ENCODE peak calls at places on chromosome 1, in four cellular contexts. One of them, this sample, is unnamed.

GRCh38 chr1:215188302-215188950 is 105.9 kb downstream of the KCNK2 start:
- DNase-seq in aorta: no peak
- DNase-seq in psoas muscle: no peak
- DNase-seq in left ventricle myocardium inferior: no peak
- DNase-seq in this sample: no peak

GRCh38 chr1:232018512-232019340 is 392.1 kb downstream of the DISC1 start:
- DNase-seq in left ventricle myocardium inferior: no peak
- DNase-seq in psoas muscle: no peak
- DNase-seq in aorta: no peak
- DNase-seq in this sample: no peak

GRCh38 chr1:33018112-33018511 is 18.6 kb downstream of the AK2 start:
- DNase-seq in left ventricle myocardium inferior: no peak
- DNase-seq in aorta: no peak
- DNase-seq in psoas muscle: no peak
- DNase-seq in this sample: no peak

GRCh38 chr1:18691648-18692047 is 61.0 kb downstream of the PAX7 start:
- DNase-seq in left ventricle myocardium inferior: no peak
- DNase-seq in psoas muscle: no peak
- DNase-seq in aorta: no peak
- DNase-seq in this sample: no peak

GRCh38 chr1:94115900-94116436 is 5.0 kb downstream of the ABCA4 start:
- DNase-seq in aorta: no peak
- DNase-seq in psoas muscle: no peak
- DNase-seq in left ventricle myocardium inferior: no peak
- DNase-seq in this sample: no peak

GRCh38 chr1:118154220-118154619 is 30.8 kb downstream of the SPAG17 start:
- DNase-seq in psoas muscle: no peak
- DNase-seq in left ventricle myocardium inferior: no peak
- DNase-seq in aorta: no peak
- DNase-seq in this sample: no peak

GRCh38 chr1:198575715-198576641 is 35.5 kb upstream of the ATP6V1G3 start:
- DNase-seq in left ventricle myocardium inferior: no peak
- DNase-seq in aorta: no peak
- DNase-seq in psoas muscle: no peak
- DNase-seq in this sample: no peak

GRCh38 chr1:2554621-2555387 is 1.4 kb upstream of the TNFRSF14 start:
- DNase-seq in psoas muscle: no peak
- DNase-seq in aorta: no peak
- DNase-seq in left ventricle myocardium inferior: no peak
- DNase-seq in this sample: no peak

GRCh38 chr1:51877434-51878306 is 857 bp downstream of the NRDC start:
- DNase-seq in left ventricle myocardium inferior: no peak
- DNase-seq in aorta: no peak
- DNase-seq in psoas muscle: no peak
- DNase-seq in this sample: peak; percentile 14

GRCh38 chr1:80799457-80799856 is 1001.3 kb upstream of the ADGRL2 start:
- DNase-seq in psoas muscle: no peak
- DNase-seq in aorta: no peak
- DNase-seq in left ventricle myocardium inferior: no peak
- DNase-seq in this sample: no peak

GRCh38 chr1:207821464-207822045 is 69.7 kb downstream of the CD46 start:
- DNase-seq in psoas muscle: peak; percentile 79
- DNase-seq in left ventricle myocardium inferior: no peak
- DNase-seq in aorta: no peak
- DNase-seq in this sample: no peak

GRCh38 chr1:14713077-14713476 is 114.6 kb downstream of the KAZN start:
- DNase-seq in psoas muscle: no peak
- DNase-seq in left ventricle myocardium inferior: no peak
- DNase-seq in aorta: no peak
- DNase-seq in this sample: no peak

GRCh38 chr1:211579434-211580302 is 707 bp upstream of the SLC30A1 start:
- DNase-seq in left ventricle myocardium inferior: peak; percentile 85
- DNase-seq in psoas muscle: no peak
- DNase-seq in aorta: peak; percentile 92
- DNase-seq in this sample: peak; percentile 75

GRCh38 chr1:115409853-115410150 is 71.8 kb upstream of the NGF start:
- DNase-seq in left ventricle myocardium inferior: no peak
- DNase-seq in psoas muscle: no peak
- DNase-seq in aorta: no peak
- DNase-seq in this sample: no peak

GRCh38 chr1:158049867-158050266 is 56.4 kb downstream of the KIRREL1 start:
- DNase-seq in psoas muscle: no peak
- DNase-seq in left ventricle myocardium inferior: no peak
- DNase-seq in aorta: no peak
- DNase-seq in this sample: no peak

GRCh38 chr1:216032284-216032683 is 391.0 kb downstream of the USH2A start:
- DNase-seq in left ventricle myocardium inferior: no peak
- DNase-seq in aorta: no peak
- DNase-seq in psoas muscle: no peak
- DNase-seq in this sample: no peak

GRCh38 chr1:89850844-89851410 is 30.1 kb downstream of the LRRC8D start:
- DNase-seq in left ventricle myocardium inferior: no peak
- DNase-seq in aorta: no peak
- DNase-seq in psoas muscle: no peak
- DNase-seq in this sample: no peak

GRCh38 chr1:2555634-2556276 is 416 bp upstream of the TNFRSF14 start:
- DNase-seq in psoas muscle: peak; percentile 87
- DNase-seq in aorta: peak; percentile 91
- DNase-seq in left ventricle myocardium inferior: peak; percentile 81
- DNase-seq in this sample: peak; percentile 65

GRCh38 chr1:43531453-43531905 is 796 bp downstream of the PTPRF start:
- DNase-seq in aorta: peak; percentile 84
- DNase-seq in left ventricle myocardium inferior: no peak
- DNase-seq in psoas muscle: no peak
- DNase-seq in this sample: peak; percentile 62

GRCh38 chr1:18902523-18903312 is at the start of gene ALDH4A1:
- DNase-seq in psoas muscle: peak; percentile 99
- DNase-seq in left ventricle myocardium inferior: peak; percentile 98
- DNase-seq in aorta: peak; percentile 98
- DNase-seq in this sample: peak; percentile 99

GRCh38 chr1:24009406-24009805 is 29.3 kb upstream of the SRSF10 start:
- DNase-seq in psoas muscle: no peak
- DNase-seq in aorta: no peak
- DNase-seq in left ventricle myocardium inferior: no peak
- DNase-seq in this sample: no peak

GRCh38 chr1:214476229-214476957 is 75.0 kb downstream of the PTPN14 start:
- DNase-seq in left ventricle myocardium inferior: no peak
- DNase-seq in psoas muscle: no peak
- DNase-seq in aorta: no peak
- DNase-seq in this sample: peak; percentile 30

GRCh38 chr1:154784924-154785531 is 85.1 kb downstream of the KCNN3 start:
- DNase-seq in aorta: peak; percentile 56
- DNase-seq in left ventricle myocardium inferior: no peak
- DNase-seq in psoas muscle: peak; percentile 44
- DNase-seq in this sample: no peak

GRCh38 chr1:90607736-90608135 is 109.4 kb downstream of the BARHL2 start:
- DNase-seq in left ventricle myocardium inferior: no peak
- DNase-seq in psoas muscle: no peak
- DNase-seq in aorta: no peak
- DNase-seq in this sample: no peak

GRCh38 chr1:2966940-2967725 is 54.1 kb upstream of the ACTRT2 start:
- DNase-seq in psoas muscle: peak; percentile 38
- DNase-seq in left ventricle myocardium inferior: peak; percentile 5
- DNase-seq in aorta: peak; percentile 75
- DNase-seq in this sample: no peak

GRCh38 chr1:1471389-1472045 is at the start of gene ATAD3B:
- DNase-seq in psoas muscle: peak; percentile 97
- DNase-seq in left ventricle myocardium inferior: peak; percentile 96
- DNase-seq in aorta: peak; percentile 95
- DNase-seq in this sample: peak; percentile 92

GRCh38 chr1:1470626-1471388 is 758 bp upstream of the ATAD3B start:
- DNase-seq in aorta: no peak
- DNase-seq in psoas muscle: no peak
- DNase-seq in left ventricle myocardium inferior: no peak
- DNase-seq in this sample: no peak
- H3K4me3 ChIP-seq in aorta: peak overlapping the region; percentile 27
- H3K4me3 ChIP-seq in psoas muscle: peak overlapping the region; percentile 74
- H3K4me3 ChIP-seq in left ventricle myocardium inferior: peak overlapping the region; percentile 75
- H3K4me3 ChIP-seq in this sample: peak overlapping the region; percentile 76

GRCh38 chr1:45359882-45360513 is 19.8 kb upstream of the MUTYH start:
- DNase-seq in aorta: no peak
- DNase-seq in left ventricle myocardium inferior: peak; percentile 48
- DNase-seq in psoas muscle: peak; percentile 76
- DNase-seq in this sample: peak; percentile 75
- H3K27ac ChIP-seq in aorta: peak overlapping the region; percentile 30
- H3K27ac ChIP-seq in left ventricle myocardium inferior: peak overlapping the region; percentile 76
- H3K27ac ChIP-seq in psoas muscle: peak overlapping the region; percentile 77
- H3K27ac ChIP-seq in this sample: peak overlapping the region; percentile 80

DNA sequence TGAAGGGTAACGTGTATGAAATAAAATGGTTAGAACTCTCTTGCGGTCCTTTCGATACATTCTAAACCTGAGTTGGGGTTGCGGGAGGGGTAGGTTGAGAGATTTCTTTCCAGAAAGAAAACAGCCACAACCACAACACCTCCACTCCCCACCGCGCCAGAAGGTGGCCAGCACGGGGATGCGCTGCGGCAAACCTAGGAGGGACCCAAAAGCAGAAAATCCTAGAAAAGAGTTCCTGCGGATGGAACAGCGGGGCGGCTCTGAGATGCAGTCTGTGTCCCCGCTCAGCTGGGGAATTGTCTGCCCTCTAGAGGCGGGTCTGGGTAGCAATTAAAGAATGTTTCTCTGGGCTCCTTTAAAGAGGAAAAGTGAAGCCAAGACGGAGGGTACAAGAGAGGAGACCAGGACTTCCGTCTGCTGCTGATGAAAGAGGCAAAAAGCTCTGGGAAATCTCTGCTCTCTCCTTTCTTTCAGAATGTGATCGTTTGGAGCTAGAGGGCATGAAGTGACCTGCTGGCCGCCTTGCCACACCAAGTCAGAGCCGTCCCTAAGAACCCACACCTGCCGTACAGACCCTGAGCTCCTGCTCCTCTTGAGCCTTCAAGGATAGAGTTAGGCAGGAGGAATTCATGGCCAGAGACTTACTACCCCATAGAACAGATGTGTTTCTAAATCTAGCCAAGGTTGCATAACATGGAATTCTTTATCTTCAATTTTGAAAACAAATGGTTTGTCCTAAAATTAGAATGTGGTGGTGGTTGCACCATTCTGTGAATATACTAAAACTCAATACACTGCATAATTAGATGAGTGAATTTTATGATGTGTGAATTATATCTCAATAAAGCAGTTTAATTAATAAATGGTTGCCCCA is 46.5 kb upstream of the COA6 start:
- DNase-seq in aorta: no peak
- DNase-seq in psoas muscle: no peak
- DNase-seq in left ventricle myocardium inferior: peak; percentile 23
- DNase-seq in this sample: peak; percentile 46
- H3K4me3 ChIP-seq in aorta: peak overlapping the region; percentile 36
- H3K4me3 ChIP-seq in psoas muscle: peak overlapping the region; percentile 35
- H3K4me3 ChIP-seq in left ventricle myocardium inferior: peak overlapping the region; percentile 60
- H3K4me3 ChIP-seq in this sample: peak overlapping the region; percentile 19

GRCh38 chr1:91827094-91828006 is 58.6 kb downstream of the TGFBR3 start:
- DNase-seq in aorta: no peak
- DNase-seq in left ventricle myocardium inferior: peak; percentile 73
- DNase-seq in psoas muscle: no peak
- DNase-seq in this sample: peak; percentile 67
- H3K27ac ChIP-seq in aorta: no peak overlapping the region
- H3K27ac ChIP-seq in left ventricle myocardium inferior: peak overlapping the region; percentile 89
- H3K27ac ChIP-seq in psoas muscle: no peak overlapping the region
- H3K27ac ChIP-seq in this sample: no peak overlapping the region

GRCh38 chr1:17316704-17317103 is 8.7 kb downstream of the PADI4 start:
- DNase-seq in aorta: no peak
- DNase-seq in psoas muscle: no peak
- DNase-seq in left ventricle myocardium inferior: no peak
- DNase-seq in this sample: no peak

GRCh38 chr1:17315542-17316130 is 7.6 kb downstream of the PADI4 start:
- DNase-seq in left ventricle myocardium inferior: no peak
- DNase-seq in aorta: no peak
- DNase-seq in psoas muscle: no peak
- DNase-seq in this sample: no peak

GRCh38 chr1:17318262-17318661 is 10.3 kb downstream of the PADI4 start:
- DNase-seq in left ventricle myocardium inferior: no peak
- DNase-seq in aorta: no peak
- DNase-seq in psoas muscle: no peak
- DNase-seq in this sample: no peak

GRCh38 chr1:17314491-17314971 is 6.5 kb downstream of the PADI4 start:
- DNase-seq in psoas muscle: no peak
- DNase-seq in aorta: no peak
- DNase-seq in left ventricle myocardium inferior: no peak
- DNase-seq in this sample: no peak

DNA sequence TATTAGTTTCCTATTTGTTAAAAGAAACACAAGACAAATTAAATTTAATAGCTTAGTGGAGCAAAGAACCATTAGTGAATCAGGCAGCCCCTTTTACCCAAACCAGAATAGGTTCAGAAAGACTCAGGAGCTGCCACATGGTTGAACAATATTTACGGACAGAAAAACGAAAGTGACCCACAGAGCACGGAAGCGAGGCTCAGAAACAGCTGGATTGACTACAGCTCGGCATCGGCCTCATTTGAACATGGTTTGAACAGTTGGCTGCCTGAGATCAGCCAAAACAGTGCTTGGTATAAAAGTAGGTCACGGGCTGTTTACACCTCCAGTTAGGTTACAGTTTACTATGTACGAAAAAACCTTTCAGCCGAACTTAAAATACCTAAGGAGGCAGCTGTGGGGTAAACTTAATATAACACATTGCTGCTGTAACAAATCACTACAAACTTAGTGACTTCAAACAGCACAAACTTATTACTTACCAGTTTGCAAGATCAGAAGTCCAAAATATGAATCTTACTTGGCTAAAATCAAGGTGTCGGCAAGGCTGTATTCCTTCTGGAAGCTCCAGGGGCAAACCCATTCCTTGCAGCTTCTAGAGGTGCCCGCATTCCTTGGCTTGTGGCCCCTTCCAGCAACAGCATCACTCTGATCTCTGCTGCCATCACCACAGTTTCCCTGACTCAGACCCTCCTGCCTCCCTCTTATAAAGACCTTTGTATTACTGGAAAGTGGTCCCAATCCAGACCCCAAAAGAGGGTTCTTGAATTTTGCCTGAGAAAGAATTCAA is 11.8 kb downstream of the PADI4 start:
- DNase-seq in psoas muscle: no peak
- DNase-seq in aorta: no peak
- DNase-seq in left ventricle myocardium inferior: no peak
- DNase-seq in this sample: no peak
- H3K4me3 ChIP-seq in psoas muscle: no peak overlapping the region
- H3K4me3 ChIP-seq in aorta: no peak overlapping the region
- H3K4me3 ChIP-seq in left ventricle myocardium inferior: no peak overlapping the region
- H3K4me3 ChIP-seq in this sample: no peak overlapping the region

GRCh38 chr1:221708076-221708571 is 33.8 kb downstream of the DUSP10 start:
- DNase-seq in psoas muscle: no peak
- DNase-seq in aorta: no peak
- DNase-seq in left ventricle myocardium inferior: no peak
- DNase-seq in this sample: no peak
- H3K27ac ChIP-seq in psoas muscle: peak overlapping the region; percentile 82
- H3K27ac ChIP-seq in aorta: no peak overlapping the region
- H3K27ac ChIP-seq in left ventricle myocardium inferior: peak overlapping the region; percentile 4
- H3K27ac ChIP-seq in this sample: no peak overlapping the region

GRCh38 chr1:193299038-193299437 is 112.6 kb upstream of the B3GALT2 start:
- DNase-seq in aorta: no peak
- DNase-seq in psoas muscle: no peak
- DNase-seq in left ventricle myocardium inferior: no peak
- DNase-seq in this sample: no peak
- H3K4me3 ChIP-seq in aorta: no peak overlapping the region
- H3K4me3 ChIP-seq in psoas muscle: no peak overlapping the region
- H3K4me3 ChIP-seq in left ventricle myocardium inferior: no peak overlapping the region
- H3K4me3 ChIP-seq in this sample: no peak overlapping the region

This sample was measured in prostate gland.